ENCODE peak calls at places on chromosomes 5 and 9, in ten cellular contexts. X, I, E, U, Q, Z, G, F, B and P are unnamed samples.

GRCh38 chr5:19462019-19462418 is 526.0 kb downstream of the CDH18 start:
- DNase-seq in X (no peak), I (no peak), E (no peak), U (no peak), Q (no peak), Z (no peak), G (no peak), F (no peak), B (no peak), P (no peak)

GRCh38 chr5:36787365-36787764 is 89.2 kb upstream of the NIPBL start:
- DNase-seq in X (no peak), I (no peak), E (no peak), U (no peak), Q (no peak), Z (no peak), G (no peak), F (no peak), B (no peak), P (no peak)

GRCh38 chr5:34854459-34855174 is 15.7 kb downstream of the TTC23L start:
- DNase-seq in X (no peak), I (no peak), E (no peak), U (no peak), Q (no peak), Z (no peak), G (no peak), F (no peak), B (peak; percentile 45), P (no peak)

GRCh38 chr9:76911971-76912370 is 6.1 kb upstream of the PRUNE2 start:
- DNase-seq in X (no peak), I (no peak), E (no peak), U (no peak), Q (no peak), Z (no peak), G (no peak), F (no peak), B (no peak), P (no peak)

GRCh38 chr5:43245724-43246385 is 53.8 kb downstream of the NIM1K start:
- DNase-seq in X (no peak), I (no peak), E (no peak), U (no peak), Q (no peak), Z (no peak), G (no peak), F (no peak), B (no peak), P (no peak)

GRCh38 chr5:137822158-137822764 is 45.4 kb upstream of the MYOT start:
- DNase-seq in X (peak; percentile 47), I (no peak), E (peak; percentile 60), U (peak; percentile 31), Q (no peak), Z (peak; percentile 73), G (peak; percentile 18), F (no peak), B (peak; percentile 76), P (no peak)

GRCh38 chr5:73506459-73506955 is 8.3 kb downstream of the BTF3 start:
- DNase-seq in X (no peak), I (no peak), E (no peak), U (no peak), Q (no peak), Z (no peak), G (no peak), F (no peak), B (no peak), P (no peak)

GRCh38 chr5:179733764-179734126 is 1.1 kb downstream of the MAML1 start:
- DNase-seq in X (no peak), I (no peak), E (no peak), U (no peak), Q (no peak), Z (no peak), G (no peak), F (no peak), B (no peak), P (no peak)

GRCh38 chr9:134600836-134601638 is 40.6 kb upstream of the COL5A1 start:
- DNase-seq in X (no peak), I (no peak), E (no peak), U (peak; percentile 2), Q (peak; percentile 59), Z (no peak), G (no peak), F (no peak), B (no peak), P (no peak)
- H3K4me1 ChIP-seq in X (peaks cover 15% of the 10 kb centered on the region), I (no peaks in the 10 kb centered on the region), E (no peaks in the 10 kb centered on the region), U (no peaks in the 10 kb centered on the region), Q (peaks cover 19% of the 10 kb centered on the region), Z (peaks cover 36% of the 10 kb centered on the region), G (peaks cover 15% of the 10 kb centered on the region), F (no peaks in the 10 kb centered on the region), B (no peaks in the 10 kb centered on the region), P (no peaks in the 10 kb centered on the region)

GRCh38 chr9:133423216-133423615 is 1.0 kb downstream of the ADAMTS13 start:
- DNase-seq in X (peak; percentile 60), I (no peak), E (no peak), U (no peak), Q (no peak), Z (no peak), G (peak; percentile 69), F (no peak), B (no peak), P (no peak)

GRCh38 chr9:133424187-133424586 is 2.0 kb downstream of the ADAMTS13 start:
- DNase-seq in X (no peak), I (no peak), E (no peak), U (no peak), Q (no peak), Z (no peak), G (no peak), F (no peak), B (no peak), P (no peak)

GRCh38 chr9:133419005-133419404 is 1.2 kb upstream of the REXO4 start:
- DNase-seq in X (no peak), I (no peak), E (no peak), U (no peak), Q (no peak), Z (no peak), G (no peak), F (no peak), B (no peak), P (no peak)

GRCh38 chr9:133420392-133420827 is 1.8 kb upstream of the ADAMTS13 start:
- DNase-seq in X (no peak), I (no peak), E (no peak), U (no peak), Q (no peak), Z (peak; percentile 23), G (no peak), F (no peak), B (peak; percentile 39), P (no peak)

GRCh38 chr9:133421615-133422542 is at the start of gene ADAMTS13:
- DNase-seq in X (no peak), I (no peak), E (no peak), U (no peak), Q (no peak), Z (peak; percentile 60), G (peak; percentile 15), F (no peak), B (peak; percentile 32), P (no peak)
- TF ChIP-seq CTCF in X (no peak), I (no peak), E (peak; percentile 69), U (no peak), Q (no peak), Z (no peak), G (no peak), F (no peak), B (peak; percentile 25), P (no peak)

DNA sequence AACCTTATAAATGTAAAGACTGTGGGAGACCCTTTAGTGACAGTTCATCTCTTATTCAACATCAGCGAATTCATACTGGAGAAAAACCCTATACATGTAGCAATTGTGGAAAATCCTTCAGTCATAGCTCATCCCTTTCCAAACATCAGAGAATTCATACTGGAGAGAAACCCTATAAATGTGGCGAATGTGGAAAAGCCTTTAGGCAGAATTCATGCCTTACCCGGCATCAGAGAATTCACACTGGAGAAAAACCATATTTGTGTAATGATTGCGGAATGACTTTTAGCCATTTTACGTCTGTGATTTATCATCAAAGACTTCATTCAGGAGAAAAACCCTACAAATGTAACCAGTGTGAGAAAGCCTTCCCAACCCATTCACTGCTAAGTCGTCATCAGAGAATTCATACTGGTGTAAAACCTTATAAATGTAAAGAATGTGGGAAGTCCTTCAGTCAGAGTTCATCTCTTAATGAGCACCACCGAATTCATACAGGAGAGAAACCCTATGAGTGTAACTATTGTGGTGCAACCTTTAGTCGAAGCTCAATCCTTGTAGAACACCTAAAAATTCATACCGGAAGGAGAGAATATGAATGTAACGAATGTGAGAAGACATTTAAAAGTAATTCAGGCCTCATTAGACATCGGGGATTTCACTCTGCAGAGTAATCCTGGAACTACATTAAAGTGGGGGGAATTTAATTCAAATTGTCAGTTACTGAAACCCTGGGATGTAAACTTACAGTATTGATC is 17.7 kb downstream of the ZNF483 start:
- DNase-seq in X (peak; percentile 5), I (no peak), E (no peak), U (no peak), Q (no peak), Z (no peak), G (no peak), F (no peak), B (no peak), P (no peak)
- H3K9me3 ChIP-seq in X (no peaks in the 10 kb centered on the region), I (peaks cover 100% of the 10 kb centered on the region), E (peaks cover 93% of the 10 kb centered on the region), U (no peaks in the 10 kb centered on the region), Q (peaks cover 39% of the 10 kb centered on the region), Z (peaks cover 98% of the 10 kb centered on the region), G (peaks cover 70% of the 10 kb centered on the region), F (peaks cover 99% of the 10 kb centered on the region), B (peaks cover 79% of the 10 kb centered on the region), P (peaks cover 55% of the 10 kb centered on the region)

GRCh38 chr5:125220284-125220683 is 473.8 kb upstream of the ZNF608 start:
- DNase-seq in X (no peak), I (no peak), E (no peak), U (no peak), Q (no peak), Z (no peak), G (no peak), F (no peak), B (no peak), P (no peak)

GRCh38 chr5:125214080-125214479 is 467.6 kb upstream of the ZNF608 start:
- DNase-seq in X (no peak), I (no peak), E (no peak), U (no peak), Q (no peak), Z (no peak), G (no peak), F (no peak), B (no peak), P (no peak)

GRCh38 chr5:125215593-125215992 is 469.2 kb upstream of the ZNF608 start:
- DNase-seq in X (no peak), I (no peak), E (no peak), U (no peak), Q (no peak), Z (no peak), G (no peak), F (no peak), B (no peak), P (no peak)

GRCh38 chr5:125222597-125223240 is 476.3 kb upstream of the ZNF608 start:
- DNase-seq in X (no peak), I (no peak), E (no peak), U (no peak), Q (no peak), Z (no peak), G (no peak), F (no peak), B (no peak), P (no peak)

DNA sequence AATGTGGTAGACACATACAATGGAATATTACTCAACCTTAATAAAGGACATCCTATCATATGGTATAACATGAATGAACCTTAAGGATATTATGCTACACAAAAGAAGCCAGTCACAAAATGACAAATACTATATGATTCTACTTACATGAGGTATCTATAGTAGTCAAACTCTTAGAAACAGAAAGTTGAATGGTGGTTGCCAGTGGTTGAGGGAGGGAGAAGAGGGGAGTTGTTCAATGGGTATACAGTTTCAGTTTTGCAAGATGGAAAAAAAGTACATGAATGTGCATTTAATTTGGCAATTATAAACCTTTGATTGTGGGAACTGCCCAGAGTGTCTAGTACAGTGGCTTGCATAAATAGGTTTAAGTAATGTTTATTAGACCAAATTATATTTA is 473.3 kb upstream of the ZNF608 start:
- DNase-seq in X (no peak), I (no peak), E (no peak), U (no peak), Q (no peak), Z (no peak), G (no peak), F (no peak), B (no peak), P (no peak)
- H3K4me1 ChIP-seq in X (no peaks in the 10 kb centered on the region), I (no peaks in the 10 kb centered on the region), E (no peaks in the 10 kb centered on the region), U (no peaks in the 10 kb centered on the region), Q (no peaks in the 10 kb centered on the region), Z (no peaks in the 10 kb centered on the region), G (no peaks in the 10 kb centered on the region), F (peaks cover 3% of the 10 kb centered on the region), B (no peaks in the 10 kb centered on the region), P (no peaks in the 10 kb centered on the region)